ENCODE peak calls at places on chromosomes 2 and 18, in four cellular contexts. W is HCT116, E is GM23248, X is hepatocyte. B is an unnamed sample.

GRCh38 chr2:215998636-215999035 is 14.7 kb downstream of the MREG start:
- DNase-seq in W (no peak), E (no peak), X (no peak), B (no peak)

GRCh38 chr2:96940991-96941775 is 45.2 kb downstream of the FAM178B start:
- DNase-seq in W (no peak), E (no peak), X (no peak), B (no peak)

GRCh38 chr2:17101091-17101490 is 417.1 kb downstream of the RAD51AP2 start:
- DNase-seq in W (no peak), E (no peak), X (no peak), B (no peak)

GRCh38 chr2:229045671-229046070 is 225.4 kb downstream of the PID1 start:
- DNase-seq in W (no peak), E (no peak), X (no peak), B (no peak)

GRCh38 chr2:229874647-229875046 is 47.2 kb downstream of the TRIP12 start:
- DNase-seq in W (no peak), E (no peak), X (no peak), B (no peak)

GRCh38 chr18:79506191-79507075 is 110.7 kb downstream of the NFATC1 start:
- DNase-seq in W (no peak), E (peak; percentile 58), X (no peak), B (no peak)

GRCh38 chr2:62354771-62355550 is 151.0 kb downstream of the TMEM17 start:
- DNase-seq in W (no peak), E (no peak), X (no peak), B (no peak)

GRCh38 chr2:60710707-60711106 is 45.4 kb upstream of the PAPOLG start:
- DNase-seq in W (no peak), E (peak; percentile 74), X (no peak), B (no peak)

GRCh38 chr2:128279786-128280701 is 38.6 kb downstream of the HS6ST1 start:
- DNase-seq in W (no peak), E (no peak), X (no peak), B (no peak)

GRCh38 chr2:235928751-235929370 is 239.3 kb downstream of the GBX2 start:
- DNase-seq in W (no peak), E (no peak), X (no peak), B (no peak)

GRCh38 chr2:41781082-41781481 is 266.7 kb upstream of the PKDCC start:
- DNase-seq in W (no peak), E (peak; percentile 7), X (no peak), B (no peak)

GRCh38 chr2:174224665-174225288 is 23.6 kb downstream of the OLA1 start:
- DNase-seq in W (no peak), E (no peak), X (no peak), B (no peak)

GRCh38 chr2:135130751-135131150 is 78.7 kb downstream of the RAB3GAP1 start:
- DNase-seq in W (no peak), E (no peak), X (no peak), B (no peak)

GRCh38 chr2:105800953-105801635 is 56.4 kb downstream of the NCK2 start:
- DNase-seq in W (no peak), E (no peak), X (no peak), B (peak; percentile 39)

GRCh38 chr2:168172071-168172470 is 75.3 kb downstream of the STK39 start:
- DNase-seq in W (no peak), E (no peak), X (no peak), B (no peak)

GRCh38 chr2:164725542-164725941 is 104.3 kb upstream of the GRB14 start:
- DNase-seq in W (no peak), E (no peak), X (no peak), B (no peak)

GRCh38 chr2:9752441-9753275 is 90.6 kb upstream of the TAF1B start:
- DNase-seq in W (peak; percentile 81), E (peak; percentile 96), X (no peak), B (no peak)

DNA sequence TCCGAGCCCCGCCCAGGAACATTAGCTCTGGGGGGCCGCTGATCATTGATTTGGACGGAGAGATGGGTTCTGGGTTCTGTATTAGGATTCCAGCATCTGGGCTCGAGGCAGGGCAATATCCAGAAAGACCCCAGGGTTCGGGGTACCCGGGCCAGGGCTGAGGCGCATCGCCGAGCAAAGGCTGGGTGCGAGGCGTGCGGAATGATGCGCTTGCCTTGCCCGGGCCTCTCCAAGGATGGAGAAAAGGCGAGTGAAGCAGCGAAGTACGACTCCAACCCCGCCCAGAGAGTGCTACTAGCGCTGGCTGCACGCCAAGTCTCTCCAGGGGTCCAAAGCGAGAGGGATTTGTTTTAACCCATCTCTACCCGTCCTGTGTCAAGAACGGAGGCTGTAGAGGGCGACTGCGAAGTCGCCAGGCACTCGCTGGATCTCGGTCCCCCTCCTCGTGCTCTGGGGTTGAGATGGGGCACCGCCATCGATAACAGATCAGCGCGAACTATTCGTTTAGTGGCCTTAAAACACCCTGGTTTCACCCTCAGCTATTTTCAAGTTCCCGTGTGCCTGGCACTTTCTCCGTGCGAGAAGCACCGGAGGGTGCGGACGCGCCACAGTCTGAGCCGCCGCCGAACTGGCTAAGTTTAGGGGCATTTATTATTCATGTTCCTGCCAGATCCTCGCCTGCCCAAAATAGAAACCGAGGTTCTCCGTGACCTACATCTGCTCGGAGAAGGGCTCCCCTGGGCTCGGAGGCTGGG is 1.9 kb downstream of the ADCYAP1 start:
- DNase-seq in W (no peak), E (peak; percentile 3), X (peak; percentile 41), B (no peak)
- TF ChIP-seq EZH2phosphoT487 in W (no peak), E (no peak), X (peak; percentile 5), B (no peak)

DNA sequence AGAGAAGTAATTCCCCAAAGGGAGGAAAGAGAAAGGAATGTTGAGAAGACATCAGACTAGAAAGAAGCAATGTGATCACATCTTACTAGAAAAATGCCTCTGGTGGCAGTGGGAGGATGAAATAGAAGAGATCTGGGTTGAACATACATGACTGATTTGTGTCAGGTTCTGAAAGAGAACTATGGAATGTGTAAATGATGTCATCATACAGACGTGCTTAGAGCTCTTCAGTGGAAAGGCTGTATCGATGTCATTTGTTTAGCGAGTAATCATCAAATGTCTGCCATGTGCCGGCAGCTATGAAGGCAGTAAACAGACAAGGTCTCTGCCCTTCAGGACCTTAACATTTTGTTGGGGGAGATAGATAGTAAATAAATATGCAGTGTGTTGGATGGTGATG is 24.9 kb downstream of the GORASP2 start:
- DNase-seq in W (no peak), E (no peak), X (no peak), B (no peak)
- TF ChIP-seq EZH2phosphoT487 in W (no peak), E (no peak), X (no peak), B (no peak)

GRCh38 chr18:57208056-57208455 is 61.2 kb downstream of the BOD1L2 start:
- DNase-seq in W (no peak), E (no peak), X (no peak), B (no peak)
- TF ChIP-seq EZH2phosphoT487 in W (no peak), E (no peak), X (no peak), B (no peak)

DNA sequence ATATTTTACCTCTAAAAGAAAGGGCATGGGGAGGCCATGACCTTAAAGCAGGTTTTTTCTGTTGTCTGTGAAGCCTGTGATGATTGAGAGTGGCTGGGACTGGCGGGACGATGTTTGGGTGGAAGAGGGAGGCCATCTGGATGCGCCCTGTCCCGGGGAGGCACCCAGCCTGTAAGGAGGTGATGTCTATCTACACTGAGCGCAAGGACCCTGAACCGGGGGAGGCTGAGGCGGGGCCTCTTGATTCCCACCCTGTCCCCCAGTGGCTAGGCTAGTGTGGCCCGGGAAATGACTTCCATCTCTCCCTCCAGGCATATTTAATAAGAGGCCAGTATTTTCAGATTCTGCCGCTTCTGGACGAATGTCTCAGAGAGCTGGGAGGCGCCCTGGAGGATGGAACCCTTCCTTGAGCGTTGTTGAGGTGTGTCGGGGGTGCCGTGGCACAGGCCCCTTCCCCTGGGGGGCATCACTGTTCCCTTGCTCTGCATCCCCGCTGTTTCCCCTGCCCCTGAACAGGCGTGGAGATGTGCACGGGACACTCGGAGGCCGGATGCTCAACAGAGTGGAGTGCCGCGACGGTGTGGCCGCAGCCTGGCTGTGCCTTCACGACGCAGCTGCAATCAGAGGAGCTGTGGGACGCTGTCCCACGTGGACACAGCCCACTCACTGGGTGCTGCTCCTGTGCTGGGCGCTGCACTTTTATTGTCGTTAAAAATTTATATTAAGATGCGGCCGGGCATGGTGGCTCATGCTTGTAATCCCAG is 185.4 kb downstream of the LDLRAD4 start:
- DNase-seq in W (no peak), E (no peak), X (no peak), B (no peak)
- TF ChIP-seq EZH2phosphoT487 in W (no peak), E (no peak), X (no peak), B (no peak)